ENCODE peak calls at places on chromosome 22, in eight cellular contexts. U, A, X, V, Y, F, T and S are unnamed samples.

GRCh38 chr22:44775862-44776261 is 23.5 kb downstream of the ARHGAP8 start:
- DNase-seq in U (no peak), A (no peak), X (no peak), V (no peak), Y (no peak), F (no peak), T (no peak), S (no peak)

GRCh38 chr22:30882181-30882771 is 86.3 kb downstream of the MORC2 start:
- DNase-seq in U (no peak), A (no peak), X (no peak), V (no peak), Y (no peak), F (no peak), T (no peak), S (peak; percentile 18)

GRCh38 chr22:22408731-22409696 is 99.5 kb downstream of the ZNF280B start:
- DNase-seq in U (no peak), A (no peak), X (peak; percentile 28), V (no peak), Y (no peak), F (peak; percentile 17), T (peak; percentile 50), S (no peak)

GRCh38 chr22:29320546-29320945 is 5.0 kb upstream of the RASL10A start:
- DNase-seq in U (no peak), A (no peak), X (no peak), V (no peak), Y (no peak), F (no peak), T (no peak), S (no peak)

GRCh38 chr22:47122441-47123000 is 360.1 kb downstream of the TBC1D22A start:
- DNase-seq in U (no peak), A (no peak), X (no peak), V (no peak), Y (no peak), F (no peak), T (no peak), S (peak; percentile 28)

GRCh38 chr22:29717789-29718188 is 2.0 kb upstream of the CABP7 start:
- DNase-seq in U (no peak), A (no peak), X (no peak), V (no peak), Y (no peak), F (no peak), T (no peak), S (no peak)

GRCh38 chr22:22752556-22753477 is 108.4 kb downstream of the GGTLC2 start:
- DNase-seq in U (no peak), A (peak; percentile 23), X (peak; percentile 91), V (no peak), Y (no peak), F (peak; percentile 77), T (peak; percentile 78), S (no peak)

GRCh38 chr22:46084943-46085830 is 65.1 kb upstream of the PPARA start:
- DNase-seq in U (no peak), A (no peak), X (no peak), V (no peak), Y (no peak), F (no peak), T (peak; percentile 96), S (peak; percentile 93)

GRCh38 chr22:36469094-36469710 is 12.2 kb downstream of the TXN2 start:
- DNase-seq in U (no peak), A (no peak), X (no peak), V (no peak), Y (no peak), F (no peak), T (no peak), S (no peak)

GRCh38 chr22:20526628-20527355 is 19.4 kb downstream of the MED15 start:
- DNase-seq in U (no peak), A (no peak), X (peak; percentile 75), V (no peak), Y (no peak), F (peak; percentile 77), T (no peak), S (no peak)

GRCh38 chr22:24370426-24370825 is 57.0 kb upstream of the ADORA2A start:
- DNase-seq in U (no peak), A (no peak), X (peak; percentile 55), V (no peak), Y (no peak), F (no peak), T (no peak), S (no peak)

GRCh38 chr22:19688301-19689290 is 25.7 kb upstream of the SEPTIN5 start:
- DNase-seq in U (no peak), A (no peak), X (no peak), V (no peak), Y (no peak), F (no peak), T (no peak), S (peak; percentile 71)

GRCh38 chr22:30181459-30182353 is 64.9 kb downstream of the LIF start:
- DNase-seq in U (no peak), A (no peak), X (no peak), V (no peak), Y (no peak), F (no peak), T (no peak), S (no peak)

GRCh38 chr22:30298005-30298701 is 8.8 kb upstream of the CASTOR1 start:
- DNase-seq in U (no peak), A (no peak), X (no peak), V (no peak), Y (no peak), F (no peak), T (no peak), S (peak; percentile 75)

GRCh38 chr22:33526434-33527107 is 393.7 kb downstream of the LARGE1 start:
- DNase-seq in U (no peak), A (no peak), X (no peak), V (no peak), Y (no peak), F (no peak), T (no peak), S (no peak)

GRCh38 chr22:30205281-30206115 is 41.1 kb downstream of the LIF start:
- DNase-seq in U (no peak), A (no peak), X (peak; percentile 99), V (no peak), Y (no peak), F (peak; percentile 96), T (no peak), S (no peak)

GRCh38 chr22:31496735-31497146 is 405 bp downstream of the SFI1 start:
- DNase-seq in U (no peak), A (peak; percentile 41), X (peak; percentile 6), V (no peak), Y (no peak), F (no peak), T (no peak), S (peak; percentile 17)

GRCh38 chr22:19530751-19531150 is 6.5 kb upstream of the CLDN5 start:
- DNase-seq in U (no peak), A (no peak), X (no peak), V (no peak), Y (no peak), F (no peak), T (peak; percentile 30), S (peak; percentile 20)

GRCh38 chr22:30047364-30047738 is 32.9 kb upstream of the HORMAD2 start:
- DNase-seq in U (no peak), A (peak; percentile 29), X (peak; percentile 12), V (no peak), Y (no peak), F (peak; percentile 31), T (peak; percentile 21), S (no peak)

GRCh38 chr22:17121235-17122195 is at the start of gene TMEM121B:
- DNase-seq in U (no peak), A (no peak), X (peak; percentile 47), V (no peak), Y (peak; percentile 69), F (peak; percentile 41), T (no peak), S (peak; percentile 95)

GRCh38 chr22:19723990-19724827 is 870 bp downstream of the GP1BB start:
- DNase-seq in U (peak; percentile 61), A (no peak), X (peak; percentile 23), V (no peak), Y (peak; percentile 52), F (no peak), T (no peak), S (no peak)

GRCh38 chr22:43955883-43956286 is 643 bp downstream of the SAMM50 start:
- DNase-seq in U (peak; percentile 8), A (no peak), X (peak; percentile 18), V (no peak), Y (no peak), F (peak; percentile 30), T (no peak), S (no peak)